ENCODE peak calls at places on chromosomes 16 and 17, in five cellular contexts. S is cardiac muscle cell, J is GM23248, V is osteoblast, N is Karpas-422. Q is an unnamed sample.

GRCh38 chr17:58184308-58184985 is 8.1 kb upstream of the EPX start:
- DNase-seq in S (peak; percentile 50), J (peak; percentile 60), V (no peak), N (no peak), Q (no peak)

GRCh38 chr17:18039535-18040286 is 503 bp downstream of the GID4 start:
- DNase-seq in S (peak; percentile 25), J (peak; percentile 66), V (peak; percentile 84), N (peak; percentile 75), Q (no peak)

GRCh38 chr17:6084226-6085161 is 14.3 kb downstream of the WSCD1 start:
- DNase-seq in S (no peak), J (no peak), V (peak; percentile 64), N (no peak), Q (no peak)

GRCh38 chr17:75876190-75876937 is 2.0 kb downstream of the TRIM47 start:
- DNase-seq in S (no peak), J (peak; percentile 33), V (peak; percentile 87), N (peak; percentile 91), Q (peak; percentile 70)

GRCh38 chr16:12431547-12431946 is 372.1 kb downstream of the CPPED1 start:
- DNase-seq in S (no peak), J (no peak), V (no peak), N (no peak), Q (no peak)

GRCh38 chr17:38725066-38725465 is 5.1 kb upstream of the CISD3 start:
- DNase-seq in S (no peak), J (no peak), V (no peak), N (no peak), Q (no peak)

GRCh38 chr17:69015631-69016030 is 45.1 kb downstream of the ABCA9 start:
- DNase-seq in S (no peak), J (no peak), V (no peak), N (no peak), Q (no peak)

GRCh38 chr16:2514333-2515179 is 804 bp downstream of the ATP6V0C start:
- DNase-seq in S (no peak), J (peak; percentile 60), V (peak; percentile 92), N (peak; percentile 62), Q (peak; percentile 48)

GRCh38 chr16:67959520-67959919 is 8.9 kb downstream of the SLC12A4 start:
- DNase-seq in S (peak; percentile 53), J (peak; percentile 90), V (peak; percentile 99), N (no peak), Q (no peak)

GRCh38 chr17:49146620-49147306 is 14.2 kb downstream of the B4GALNT2 start:
- DNase-seq in S (peak; percentile 94), J (peak; percentile 97), V (peak; percentile 97), N (no peak), Q (no peak)

GRCh38 chr16:66713076-66713475 is 16.5 kb upstream of the CMTM4 start:
- DNase-seq in S (no peak), J (peak; percentile 19), V (no peak), N (no peak), Q (no peak)

GRCh38 chr16:1614226-1615102 is 2.3 kb downstream of the CRAMP1 start:
- DNase-seq in S (peak; percentile 56), J (peak; percentile 84), V (peak; percentile 98), N (peak; percentile 52), Q (peak; percentile 16)

GRCh38 chr17:50589112-50589712 is 28.7 kb downstream of the CACNA1G start:
- DNase-seq in S (peak; percentile 19), J (peak; percentile 44), V (no peak), N (no peak), Q (no peak)

DNA sequence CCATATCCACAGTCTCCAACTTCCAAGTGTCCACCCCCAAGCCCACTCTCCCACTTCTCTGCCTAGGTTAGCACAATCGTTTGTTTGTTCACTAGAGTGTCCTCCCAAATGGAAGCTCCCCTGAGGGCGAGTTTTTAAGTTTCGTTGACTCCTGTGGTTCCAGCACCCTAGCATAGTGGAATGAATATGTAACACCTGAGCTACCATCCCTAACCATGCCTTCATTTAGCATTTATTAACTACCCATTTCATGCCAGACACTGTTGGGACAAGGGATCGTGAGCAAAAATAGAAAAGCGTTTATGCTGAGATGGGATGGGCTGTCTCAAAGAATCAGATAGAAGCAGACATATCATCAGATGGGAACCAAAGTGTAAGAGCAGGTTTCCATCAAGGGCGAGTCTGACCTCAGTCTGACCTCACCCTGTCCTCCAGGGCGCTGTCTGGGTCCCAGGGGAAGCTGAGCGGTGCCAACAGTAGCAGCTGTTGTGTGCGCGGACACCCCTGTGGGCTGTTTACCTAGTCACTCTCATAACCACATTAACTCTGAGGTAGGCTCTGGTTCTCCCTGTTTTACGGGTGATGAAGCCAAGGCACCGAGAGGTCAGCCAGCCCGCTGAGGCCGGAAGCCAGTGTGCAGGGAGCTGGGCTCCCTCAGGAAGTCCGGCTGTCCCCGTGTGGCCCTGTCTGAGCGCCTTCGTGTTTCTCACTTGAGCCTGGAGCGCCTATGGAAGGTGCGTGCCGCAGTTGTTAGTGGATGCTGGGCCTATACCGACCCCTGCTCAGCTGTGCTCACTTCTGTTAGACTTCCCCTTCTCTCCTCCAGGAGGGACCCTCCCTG is 6.2 kb downstream of the CNP start:
- DNase-seq in S (no peak), J (no peak), V (peak; percentile 91), N (no peak), Q (peak; percentile 89)
- H3K4me1 ChIP-seq in S (no peaks in the 10 kb centered on the region), J (peaks cover 21% of the 10 kb centered on the region), V (peaks cover 45% of the 10 kb centered on the region), N (peaks cover 30% of the 10 kb centered on the region), Q (peaks cover 67% of the 10 kb centered on the region)

DNA sequence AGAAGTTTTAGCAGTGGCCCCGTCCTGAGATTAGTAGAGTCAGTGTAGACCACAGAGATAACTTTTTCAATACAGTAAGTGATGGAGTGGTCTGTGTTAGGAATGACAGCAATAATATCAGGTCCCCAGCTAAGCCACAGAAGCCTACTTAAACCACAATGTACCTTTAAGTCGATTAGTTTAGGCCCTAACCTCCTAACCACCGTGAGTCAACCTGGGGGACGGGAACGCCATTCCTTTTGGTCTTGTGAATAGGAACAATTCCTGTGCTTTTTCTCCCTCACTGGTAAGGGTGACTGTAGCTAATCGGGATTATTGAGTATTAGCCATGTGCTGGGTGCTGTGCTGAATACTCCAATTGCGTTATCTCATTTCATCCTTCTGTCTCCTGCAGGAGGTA is 14.0 kb downstream of the YPEL2 start:
- DNase-seq in S (no peak), J (no peak), V (no peak), N (no peak), Q (no peak)
- H3K4me1 ChIP-seq in S (peaks cover 28% of the 10 kb centered on the region), J (no peaks in the 10 kb centered on the region), V (no peaks in the 10 kb centered on the region), N (peaks cover 15% of the 10 kb centered on the region), Q (peaks cover 31% of the 10 kb centered on the region)

GRCh38 chr17:81925860-81926450 is 1.6 kb downstream of the MAFG start:
- DNase-seq in S (no peak), J (peak; percentile 36), V (no peak), N (no peak), Q (no peak)

GRCh38 chr17:81922566-81923301 is 4.8 kb upstream of the SIRT7 start:
- DNase-seq in S (no peak), J (no peak), V (no peak), N (no peak), Q (no peak)

GRCh38 chr17:81923302-81924260 is 4.0 kb downstream of the MAFG start:
- DNase-seq in S (peak; percentile 90), J (peak; percentile 94), V (peak; percentile 100), N (no peak), Q (peak; percentile 75)

GRCh38 chr17:81926451-81927144 is 937 bp downstream of the MAFG start:
- DNase-seq in S (peak; percentile 84), J (peak; percentile 88), V (peak; percentile 100), N (peak; percentile 82), Q (peak; percentile 80)

DNA sequence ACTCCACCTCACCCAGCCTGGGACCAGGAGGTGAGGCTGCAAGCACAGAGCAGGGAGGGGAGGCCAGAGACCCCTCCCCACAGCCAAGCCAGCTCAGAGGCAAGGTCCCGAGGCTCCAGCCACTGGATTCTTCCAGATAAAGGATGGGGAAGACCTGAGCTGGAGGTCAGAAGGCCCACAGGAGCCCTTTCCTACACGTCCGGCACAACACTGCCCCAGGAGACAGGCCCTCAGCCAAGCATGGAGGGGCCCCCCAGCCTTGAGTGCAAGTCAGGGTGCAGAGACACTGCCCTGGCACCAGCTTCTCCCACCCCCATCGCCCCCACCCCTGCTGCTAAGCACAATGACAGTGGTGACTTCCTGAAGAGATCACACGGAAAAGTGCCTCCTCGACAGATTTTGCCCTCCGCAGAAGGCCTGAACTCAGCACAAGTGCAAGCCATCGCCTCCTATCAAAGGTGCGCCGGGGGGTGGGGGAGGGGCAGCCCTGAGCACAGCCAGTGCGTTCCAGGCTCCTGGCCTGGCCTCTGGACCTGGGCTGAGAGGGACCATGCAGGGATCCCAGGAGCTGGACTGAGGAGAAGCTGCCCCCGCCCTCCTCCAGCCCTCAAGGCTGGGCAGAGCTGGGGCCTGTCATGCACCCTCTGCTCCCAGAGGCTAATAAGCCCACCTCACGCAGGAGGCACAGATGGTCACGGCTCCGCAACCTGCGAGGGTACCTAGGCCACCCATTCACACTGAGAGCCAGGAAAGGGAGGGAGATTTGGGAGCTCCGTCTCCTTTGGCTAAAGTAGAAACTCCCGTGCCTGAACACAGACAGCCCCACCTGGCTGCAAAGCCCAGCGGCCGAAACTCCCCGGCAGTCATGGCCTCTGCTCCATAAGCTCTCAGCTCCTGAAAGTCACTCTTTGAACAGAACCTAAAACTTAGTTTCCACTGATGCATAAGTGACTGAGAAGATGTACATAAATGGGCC is 2.7 kb downstream of the MAFG start:
- DNase-seq in S (no peak), J (no peak), V (no peak), N (peak; percentile 54), Q (no peak)
- H3K4me1 ChIP-seq in S (peaks cover 25% of the 10 kb centered on the region), J (peaks cover 16% of the 10 kb centered on the region), V (peaks cover 23% of the 10 kb centered on the region), N (peaks cover 31% of the 10 kb centered on the region), Q (peaks cover 51% of the 10 kb centered on the region)

DNA sequence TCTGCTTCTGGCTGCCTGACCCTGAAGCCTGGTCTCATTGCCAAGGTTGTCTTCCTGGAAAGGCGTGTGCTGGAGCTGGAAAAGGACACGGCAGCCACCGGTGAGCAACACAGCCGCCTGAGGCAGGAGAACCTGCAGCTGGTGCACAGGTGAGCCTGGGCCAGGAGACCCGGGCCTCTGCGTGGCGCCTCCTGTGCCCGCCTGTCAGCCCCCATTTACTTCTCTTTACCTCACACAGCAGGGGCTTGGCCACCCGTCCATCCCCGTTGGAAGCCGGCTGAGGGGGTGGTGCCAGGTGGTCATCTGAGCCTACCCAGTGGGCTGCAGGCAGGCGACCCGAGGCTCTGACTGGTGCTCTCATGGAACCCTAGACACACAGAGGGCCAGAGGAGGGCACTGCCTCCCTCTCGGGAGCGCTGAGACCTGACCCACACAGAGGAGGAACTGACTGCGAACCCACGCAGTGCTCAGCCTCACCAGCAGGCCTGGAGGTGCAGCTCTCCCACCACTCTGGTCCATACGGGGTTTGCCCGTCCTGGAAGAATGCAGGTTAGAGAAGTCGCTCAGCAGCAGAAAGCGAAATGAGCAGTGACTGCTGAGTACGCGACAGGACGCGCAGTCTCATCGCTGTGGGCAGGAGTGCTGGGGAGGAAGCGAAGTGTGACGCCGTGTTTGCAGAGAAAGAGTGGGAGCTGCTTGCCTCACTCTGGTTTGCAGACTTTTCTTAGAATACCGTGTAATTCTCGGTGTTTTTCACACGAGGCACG is 21.9 kb upstream of the CAPN15 start:
- DNase-seq in S (no peak), J (no peak), V (no peak), N (no peak), Q (no peak)
- H3K4me1 ChIP-seq in S (peaks cover 7% of the 10 kb centered on the region), J (no peaks in the 10 kb centered on the region), V (no peaks in the 10 kb centered on the region), N (no peaks in the 10 kb centered on the region), Q (no peaks in the 10 kb centered on the region)

GRCh38 chr17:4509923-4510614 is 11.4 kb downstream of the SPNS2 start:
- DNase-seq in S (no peak), J (no peak), V (peak; percentile 93), N (no peak), Q (no peak)
- H3K4me1 ChIP-seq in S (peaks cover 8% of the 10 kb centered on the region), J (no peaks in the 10 kb centered on the region), V (peaks cover 5% of the 10 kb centered on the region), N (no peaks in the 10 kb centered on the region), Q (peaks cover 91% of the 10 kb centered on the region)